ENCODE peak calls at places on chromosome 2, in nine cellular contexts. One of them, this sample, is unnamed.

GRCh38 chr2:52336951-52337350 is 1305.0 kb upstream of the NRXN1 start:
- DNase-seq in H9: no peak
- DNase-seq in IMR-90: no peak
- DNase-seq in cardiac muscle cell: no peak
- DNase-seq in uterus: no peak
- DNase-seq in pancreas: no peak
- DNase-seq in naive thymus-derived CD4-positive, alpha-beta T cell: no peak
- DNase-seq in breast epithelium: no peak
- DNase-seq in thoracic aorta: no peak
- DNase-seq in this sample: no peak

GRCh38 chr2:38181802-38182517 is 106.0 kb upstream of the CYP1B1 start:
- DNase-seq in thoracic aorta: no peak
- DNase-seq in cardiac muscle cell: no peak
- DNase-seq in IMR-90: no peak
- DNase-seq in uterus: no peak
- DNase-seq in breast epithelium: no peak
- DNase-seq in H9: no peak
- DNase-seq in naive thymus-derived CD4-positive, alpha-beta T cell: no peak
- DNase-seq in pancreas: no peak
- DNase-seq in this sample: no peak

GRCh38 chr2:76281176-76281841 is 570.6 kb upstream of the GCFC2 start:
- DNase-seq in IMR-90: no peak
- DNase-seq in naive thymus-derived CD4-positive, alpha-beta T cell: no peak
- DNase-seq in pancreas: no peak
- DNase-seq in H9: no peak
- DNase-seq in breast epithelium: no peak
- DNase-seq in cardiac muscle cell: no peak
- DNase-seq in uterus: no peak
- DNase-seq in thoracic aorta: no peak
- DNase-seq in this sample: no peak

GRCh38 chr2:229417176-229417575 is 146.1 kb upstream of the PID1 start:
- DNase-seq in breast epithelium: no peak
- DNase-seq in H9: no peak
- DNase-seq in pancreas: no peak
- DNase-seq in thoracic aorta: peak; percentile 32
- DNase-seq in IMR-90: no peak
- DNase-seq in uterus: no peak
- DNase-seq in cardiac muscle cell: no peak
- DNase-seq in naive thymus-derived CD4-positive, alpha-beta T cell: no peak
- DNase-seq in this sample: no peak

GRCh38 chr2:231924889-231925275 is 1.3 kb downstream of the NPPC start:
- DNase-seq in H9: no peak
- DNase-seq in breast epithelium: no peak
- DNase-seq in thoracic aorta: no peak
- DNase-seq in uterus: no peak
- DNase-seq in cardiac muscle cell: no peak
- DNase-seq in IMR-90: no peak
- DNase-seq in pancreas: no peak
- DNase-seq in naive thymus-derived CD4-positive, alpha-beta T cell: no peak
- DNase-seq in this sample: no peak

GRCh38 chr2:231764752-231765151 is 16.3 kb downstream of the PDE6D start:
- DNase-seq in cardiac muscle cell: no peak
- DNase-seq in IMR-90: no peak
- DNase-seq in breast epithelium: no peak
- DNase-seq in thoracic aorta: no peak
- DNase-seq in pancreas: no peak
- DNase-seq in uterus: no peak
- DNase-seq in naive thymus-derived CD4-positive, alpha-beta T cell: no peak
- DNase-seq in H9: no peak
- DNase-seq in this sample: no peak

GRCh38 chr2:6952116-6952515 is 34.9 kb downstream of the RNF144A start:
- DNase-seq in naive thymus-derived CD4-positive, alpha-beta T cell: no peak
- DNase-seq in IMR-90: no peak
- DNase-seq in pancreas: no peak
- DNase-seq in breast epithelium: no peak
- DNase-seq in H9: no peak
- DNase-seq in cardiac muscle cell: no peak
- DNase-seq in uterus: no peak
- DNase-seq in thoracic aorta: no peak
- DNase-seq in this sample: no peak

GRCh38 chr2:158921599-158922408 is 46.6 kb upstream of the TANC1 start:
- DNase-seq in thoracic aorta: no peak
- DNase-seq in pancreas: no peak
- DNase-seq in H9: peak; percentile 78
- DNase-seq in cardiac muscle cell: no peak
- DNase-seq in naive thymus-derived CD4-positive, alpha-beta T cell: no peak
- DNase-seq in uterus: no peak
- DNase-seq in breast epithelium: no peak
- DNase-seq in IMR-90: no peak
- DNase-seq in this sample: no peak

GRCh38 chr2:217756375-217757107 is 246.3 kb downstream of the TNS1 start:
- DNase-seq in H9: peak; percentile 91
- DNase-seq in naive thymus-derived CD4-positive, alpha-beta T cell: peak; percentile 64
- DNase-seq in pancreas: peak; percentile 42
- DNase-seq in IMR-90: peak; percentile 64
- DNase-seq in uterus: peak; percentile 79
- DNase-seq in breast epithelium: peak; percentile 65
- DNase-seq in thoracic aorta: no peak
- DNase-seq in cardiac muscle cell: peak; percentile 87
- DNase-seq in this sample: peak; percentile 50

GRCh38 chr2:391658-392170 is 103.8 kb upstream of the ALKAL2 start:
- DNase-seq in naive thymus-derived CD4-positive, alpha-beta T cell: no peak
- DNase-seq in breast epithelium: no peak
- DNase-seq in pancreas: no peak
- DNase-seq in uterus: no peak
- DNase-seq in thoracic aorta: no peak
- DNase-seq in IMR-90: no peak
- DNase-seq in H9: no peak
- DNase-seq in cardiac muscle cell: no peak
- DNase-seq in this sample: no peak

GRCh38 chr2:144376475-144376874 is 143.4 kb downstream of the ZEB2 start:
- DNase-seq in breast epithelium: no peak
- DNase-seq in pancreas: no peak
- DNase-seq in cardiac muscle cell: no peak
- DNase-seq in uterus: no peak
- DNase-seq in naive thymus-derived CD4-positive, alpha-beta T cell: no peak
- DNase-seq in H9: no peak
- DNase-seq in IMR-90: no peak
- DNase-seq in thoracic aorta: no peak
- DNase-seq in this sample: no peak

GRCh38 chr2:235675678-235676535 is 182.1 kb downstream of the AGAP1 start:
- DNase-seq in pancreas: no peak
- DNase-seq in uterus: no peak
- DNase-seq in H9: no peak
- DNase-seq in thoracic aorta: no peak
- DNase-seq in breast epithelium: no peak
- DNase-seq in cardiac muscle cell: no peak
- DNase-seq in naive thymus-derived CD4-positive, alpha-beta T cell: no peak
- DNase-seq in IMR-90: peak; percentile 69
- DNase-seq in this sample: no peak

GRCh38 chr2:26621469-26622199 is 19.5 kb downstream of the CIB4 start:
- DNase-seq in H9: no peak
- DNase-seq in IMR-90: peak; percentile 22
- DNase-seq in cardiac muscle cell: no peak
- DNase-seq in thoracic aorta: no peak
- DNase-seq in naive thymus-derived CD4-positive, alpha-beta T cell: no peak
- DNase-seq in breast epithelium: no peak
- DNase-seq in uterus: no peak
- DNase-seq in pancreas: no peak
- DNase-seq in this sample: no peak

GRCh38 chr2:8513601-8514273 is 168.1 kb upstream of the ID2 start:
- DNase-seq in IMR-90: no peak
- DNase-seq in breast epithelium: no peak
- DNase-seq in naive thymus-derived CD4-positive, alpha-beta T cell: no peak
- DNase-seq in pancreas: no peak
- DNase-seq in cardiac muscle cell: no peak
- DNase-seq in thoracic aorta: no peak
- DNase-seq in uterus: no peak
- DNase-seq in H9: no peak
- DNase-seq in this sample: no peak

GRCh38 chr2:121771976-121772742 is 16.7 kb downstream of the TSN start:
- DNase-seq in cardiac muscle cell: no peak
- DNase-seq in thoracic aorta: no peak
- DNase-seq in uterus: no peak
- DNase-seq in pancreas: no peak
- DNase-seq in H9: no peak
- DNase-seq in IMR-90: peak; percentile 32
- DNase-seq in naive thymus-derived CD4-positive, alpha-beta T cell: no peak
- DNase-seq in breast epithelium: no peak
- DNase-seq in this sample: no peak

DNA sequence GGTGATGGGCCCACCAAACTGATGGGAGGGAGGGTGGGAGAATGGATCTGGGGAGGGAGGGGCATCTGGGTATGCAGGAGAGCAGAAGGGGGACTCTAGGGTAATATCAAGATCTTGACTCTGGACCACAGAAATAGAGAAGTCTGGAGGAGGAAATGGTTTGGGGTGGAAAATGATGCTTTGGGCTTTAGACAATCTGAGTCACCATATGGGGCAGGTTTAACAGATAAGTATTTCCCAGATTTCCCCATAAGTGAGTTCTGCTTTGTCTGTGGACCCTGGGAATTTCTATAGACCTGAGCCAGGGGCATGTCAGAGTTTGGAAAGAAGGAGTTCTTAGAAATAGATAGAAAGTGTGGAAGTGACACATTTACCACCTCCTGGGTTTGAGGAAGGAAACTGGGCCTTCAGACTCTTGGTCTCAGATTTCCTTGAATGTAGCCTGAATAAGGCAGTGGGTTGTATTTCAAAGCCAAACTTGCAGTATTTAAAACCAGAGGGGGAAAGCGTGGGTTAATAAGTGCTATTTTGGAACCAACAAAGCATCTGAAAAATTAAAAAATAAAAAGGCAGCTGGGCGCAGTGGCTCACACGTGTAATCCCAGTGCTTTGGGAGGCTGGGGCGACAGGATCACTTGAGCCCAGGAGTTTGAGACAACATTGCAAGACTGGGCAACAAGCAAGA is 15.1 kb upstream of the IL1A start:
- DNase-seq in pancreas: no peak
- DNase-seq in breast epithelium: no peak
- DNase-seq in H9: no peak
- DNase-seq in thoracic aorta: no peak
- DNase-seq in IMR-90: peak; percentile 51
- DNase-seq in naive thymus-derived CD4-positive, alpha-beta T cell: no peak
- DNase-seq in uterus: no peak
- DNase-seq in cardiac muscle cell: no peak
- DNase-seq in this sample: no peak
- H3K4me1 ChIP-seq in pancreas: no peaks in the 10 kb centered on the region
- H3K4me1 ChIP-seq in breast epithelium: no peaks in the 10 kb centered on the region
- H3K4me1 ChIP-seq in H9: no peaks in the 10 kb centered on the region
- H3K4me1 ChIP-seq in thoracic aorta: no peaks in the 10 kb centered on the region
- H3K4me1 ChIP-seq in IMR-90: peaks cover 3% of the 10 kb centered on the region
- H3K4me1 ChIP-seq in naive thymus-derived CD4-positive, alpha-beta T cell: no peaks in the 10 kb centered on the region
- H3K4me1 ChIP-seq in uterus: no peaks in the 10 kb centered on the region
- H3K4me1 ChIP-seq in cardiac muscle cell: no peaks in the 10 kb centered on the region
- H3K4me1 ChIP-seq in this sample: peaks cover 5% of the 10 kb centered on the region

GRCh38 chr2:101820519-101820918 is 123.0 kb downstream of the MAP4K4 start:
- DNase-seq in naive thymus-derived CD4-positive, alpha-beta T cell: no peak
- DNase-seq in breast epithelium: no peak
- DNase-seq in IMR-90: peak; percentile 90
- DNase-seq in cardiac muscle cell: peak; percentile 72
- DNase-seq in H9: no peak
- DNase-seq in thoracic aorta: no peak
- DNase-seq in uterus: no peak
- DNase-seq in pancreas: no peak
- DNase-seq in this sample: no peak
- H3K4me1 ChIP-seq in naive thymus-derived CD4-positive, alpha-beta T cell: peaks cover 11% of the 10 kb centered on the region
- H3K4me1 ChIP-seq in breast epithelium: peaks cover 5% of the 10 kb centered on the region
- H3K4me1 ChIP-seq in IMR-90: peaks cover 40% of the 10 kb centered on the region
- H3K4me1 ChIP-seq in cardiac muscle cell: peaks cover 15% of the 10 kb centered on the region
- H3K4me1 ChIP-seq in H9: peaks cover 11% of the 10 kb centered on the region
- H3K4me1 ChIP-seq in thoracic aorta: peaks cover 36% of the 10 kb centered on the region
- H3K4me1 ChIP-seq in uterus: no peaks in the 10 kb centered on the region
- H3K4me1 ChIP-seq in pancreas: no peaks in the 10 kb centered on the region
- H3K4me1 ChIP-seq in this sample: peaks cover 45% of the 10 kb centered on the region

DNA sequence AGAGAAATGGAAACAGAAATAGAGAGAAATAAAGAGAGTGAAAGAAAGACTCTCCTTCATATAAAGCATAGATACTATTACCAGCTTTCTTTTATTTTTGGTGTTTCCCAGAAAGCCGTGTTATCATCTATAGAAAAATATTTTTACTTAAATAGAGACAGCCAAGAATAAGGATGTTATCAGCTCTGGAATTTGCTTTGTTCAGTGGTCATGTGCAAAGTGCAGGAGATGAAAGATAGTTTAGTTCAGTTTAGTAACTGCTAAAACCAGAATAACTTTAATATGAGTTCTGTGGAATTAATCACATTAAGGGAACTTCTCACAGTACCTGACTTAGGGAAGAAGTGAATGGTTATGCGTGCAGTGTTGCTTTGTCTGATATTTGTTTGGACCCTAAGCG is 140.4 kb downstream of the CALCRL start:
- DNase-seq in naive thymus-derived CD4-positive, alpha-beta T cell: no peak
- DNase-seq in IMR-90: no peak
- DNase-seq in breast epithelium: no peak
- DNase-seq in cardiac muscle cell: no peak
- DNase-seq in uterus: no peak
- DNase-seq in thoracic aorta: no peak
- DNase-seq in pancreas: no peak
- DNase-seq in H9: no peak
- DNase-seq in this sample: no peak
- H3K4me1 ChIP-seq in naive thymus-derived CD4-positive, alpha-beta T cell: no peaks in the 10 kb centered on the region
- H3K4me1 ChIP-seq in IMR-90: no peaks in the 10 kb centered on the region
- H3K4me1 ChIP-seq in breast epithelium: no peaks in the 10 kb centered on the region
- H3K4me1 ChIP-seq in cardiac muscle cell: peaks cover 7% of the 10 kb centered on the region
- H3K4me1 ChIP-seq in uterus: no peaks in the 10 kb centered on the region
- H3K4me1 ChIP-seq in thoracic aorta: no peaks in the 10 kb centered on the region
- H3K4me1 ChIP-seq in pancreas: no peaks in the 10 kb centered on the region
- H3K4me1 ChIP-seq in H9: no peaks in the 10 kb centered on the region
- H3K4me1 ChIP-seq in this sample: no peaks in the 10 kb centered on the region

GRCh38 chr2:64019083-64019974 is at the start of gene VPS54:
- DNase-seq in breast epithelium: peak; percentile 59
- DNase-seq in thoracic aorta: no peak
- DNase-seq in H9: peak; percentile 61
- DNase-seq in uterus: peak; percentile 76
- DNase-seq in naive thymus-derived CD4-positive, alpha-beta T cell: peak; percentile 65
- DNase-seq in IMR-90: peak; percentile 46
- DNase-seq in pancreas: peak; percentile 66
- DNase-seq in cardiac muscle cell: peak; percentile 73
- DNase-seq in this sample: peak; percentile 52

GRCh38 chr2:64015898-64016297 is 3.3 kb downstream of the VPS54 start:
- DNase-seq in naive thymus-derived CD4-positive, alpha-beta T cell: no peak
- DNase-seq in cardiac muscle cell: no peak
- DNase-seq in breast epithelium: no peak
- DNase-seq in IMR-90: no peak
- DNase-seq in pancreas: no peak
- DNase-seq in thoracic aorta: no peak
- DNase-seq in uterus: no peak
- DNase-seq in H9: no peak
- DNase-seq in this sample: no peak

GRCh38 chr2:64018715-64019082 is 529 bp downstream of the VPS54 start:
- DNase-seq in cardiac muscle cell: peak; percentile 39
- DNase-seq in IMR-90: no peak
- DNase-seq in thoracic aorta: no peak
- DNase-seq in pancreas: no peak
- DNase-seq in breast epithelium: no peak
- DNase-seq in naive thymus-derived CD4-positive, alpha-beta T cell: no peak
- DNase-seq in H9: no peak
- DNase-seq in uterus: peak; percentile 51
- DNase-seq in this sample: peak; percentile 93

GRCh38 chr2:64019975-64020281 is 700 bp upstream of the VPS54 start:
- DNase-seq in naive thymus-derived CD4-positive, alpha-beta T cell: no peak
- DNase-seq in breast epithelium: no peak
- DNase-seq in H9: no peak
- DNase-seq in pancreas: no peak
- DNase-seq in IMR-90: no peak
- DNase-seq in uterus: no peak
- DNase-seq in cardiac muscle cell: no peak
- DNase-seq in thoracic aorta: no peak
- DNase-seq in this sample: no peak

GRCh38 chr2:64017811-64018714 is 1.2 kb downstream of the VPS54 start:
- DNase-seq in uterus: no peak
- DNase-seq in pancreas: no peak
- DNase-seq in breast epithelium: no peak
- DNase-seq in thoracic aorta: no peak
- DNase-seq in IMR-90: peak; percentile 38
- DNase-seq in naive thymus-derived CD4-positive, alpha-beta T cell: no peak
- DNase-seq in cardiac muscle cell: peak; percentile 58
- DNase-seq in H9: no peak
- DNase-seq in this sample: no peak
- H3K4me1 ChIP-seq in uterus: no peaks in the 10 kb centered on the region
- H3K4me1 ChIP-seq in pancreas: peaks cover 4% of the 10 kb centered on the region
- H3K4me1 ChIP-seq in breast epithelium: peaks cover 18% of the 10 kb centered on the region
- H3K4me1 ChIP-seq in thoracic aorta: peaks cover 40% of the 10 kb centered on the region
- H3K4me1 ChIP-seq in IMR-90: peaks cover 7% of the 10 kb centered on the region
- H3K4me1 ChIP-seq in naive thymus-derived CD4-positive, alpha-beta T cell: peaks cover 22% of the 10 kb centered on the region
- H3K4me1 ChIP-seq in cardiac muscle cell: peaks cover 15% of the 10 kb centered on the region
- H3K4me1 ChIP-seq in H9: no peaks in the 10 kb centered on the region
- H3K4me1 ChIP-seq in this sample: peaks cover 40% of the 10 kb centered on the region